ENCODE peak calls at places on chromosomes 2 and 18, in six cellular contexts. A is SK-N-SH, L is GM12878, P is HepG2, F is K562, X is H1. W is an unnamed sample.

GRCh38 chr2:9212010-9212638 is 5.5 kb downstream of the ASAP2 start:
- DNase-seq in A (no peak), L (no peak), P (no peak), F (no peak), X (peak), W (no peak)

GRCh38 chr2:42196403-42197267 is 27.5 kb downstream of the EML4 start:
- DNase-seq in A (peak), L (peak), P (peak), F (peak), X (no peak), W (peak)

GRCh38 chr18:76672627-76673026 is 149.7 kb upstream of the ZNF236 start:
- DNase-seq in A (no peak), L (no peak), P (no peak), F (no peak), X (no peak), W (no peak)

GRCh38 chr2:8137801-8138200 is 544.1 kb upstream of the ID2 start:
- DNase-seq in A (no peak), L (no peak), P (no peak), F (no peak), X (no peak), W (no peak)

GRCh38 chr18:70397259-70397925 is 108.5 kb downstream of the SOCS6 start:
- DNase-seq in A (no peak), L (no peak), P (no peak), F (no peak), X (no peak), W (no peak)

GRCh38 chr2:177165103-177165583 is 47.5 kb upstream of the HNRNPA3 start:
- DNase-seq in A (no peak), L (peak), P (no peak), F (no peak), X (no peak), W (peak)

GRCh38 chr2:241298554-241299165 is 16.8 kb downstream of the HDLBP start:
- DNase-seq in A (no peak), L (no peak), P (no peak), F (no peak), X (peak), W (no peak)

GRCh38 chr2:37774976-37775907 is 103.8 kb upstream of the CDC42EP3 start:
- DNase-seq in A (no peak), L (no peak), P (no peak), F (no peak), X (no peak), W (no peak)

GRCh38 chr2:236444187-236444586 is 125.4 kb upstream of the ACKR3 start:
- DNase-seq in A (no peak), L (no peak), P (no peak), F (no peak), X (no peak), W (no peak)

GRCh38 chr2:168853471-168853870 is 36.8 kb downstream of the SPC25 start:
- DNase-seq in A (no peak), L (no peak), P (no peak), F (no peak), X (no peak), W (no peak)

GRCh38 chr2:88865801-88866353 is 174.4 kb downstream of the RPIA start:
- DNase-seq in A (no peak), L (no peak), P (no peak), F (no peak), X (no peak), W (no peak)

GRCh38 chr2:100619951-100620350 is 57.2 kb downstream of the PDCL3 start:
- DNase-seq in A (no peak), L (no peak), P (no peak), F (no peak), X (no peak), W (no peak)
- TF ChIP-seq GABPA in A (no peak), L (no peak), P (no peak), F (no peak), X (no peak), W (no peak)

GRCh38 chr18:23664674-23665073 is 2.0 kb upstream of the ANKRD29 start:
- DNase-seq in A (no peak), L (no peak), P (no peak), F (no peak), X (no peak), W (no peak)

GRCh38 chr18:23667114-23667513 is 4.4 kb upstream of the ANKRD29 start:
- DNase-seq in A (no peak), L (no peak), P (no peak), F (no peak), X (no peak), W (no peak)

GRCh38 chr18:23662309-23663263 is at the start of gene ANKRD29:
- DNase-seq in A (peak), L (no peak), P (no peak), F (peak), X (peak), W (peak)

GRCh38 chr18:23658296-23658695 is 4.4 kb downstream of the ANKRD29 start:
- DNase-seq in A (no peak), L (no peak), P (no peak), F (no peak), X (no peak), W (no peak)

DNA sequence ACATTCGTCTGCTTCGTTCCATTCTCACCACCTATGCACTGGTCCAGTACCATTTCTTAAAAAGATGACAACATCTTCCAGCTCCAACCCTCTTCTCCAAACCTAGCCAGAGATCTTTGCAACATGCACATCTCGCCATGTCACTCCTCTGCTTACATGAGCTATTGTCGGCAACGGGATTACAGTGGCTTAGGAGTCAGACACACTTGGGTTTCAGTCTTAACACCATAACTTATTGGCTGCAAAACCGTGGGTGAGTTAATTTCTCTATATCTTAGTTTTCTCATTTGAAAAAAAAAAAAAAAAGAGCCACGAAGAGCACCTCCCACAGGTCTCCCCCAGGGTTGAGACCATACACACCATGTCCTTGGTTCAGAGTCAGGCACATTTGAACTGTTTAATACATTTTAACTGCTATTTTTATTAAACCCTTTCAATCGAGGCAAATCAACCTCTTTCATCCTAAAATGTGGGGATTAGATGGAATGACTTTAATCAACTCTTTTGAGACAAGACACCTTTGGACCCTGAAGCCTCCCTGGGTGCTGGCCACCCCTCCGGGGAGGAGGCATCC is 889 bp downstream of the ANKRD29 start:
- DNase-seq in A (no peak), L (no peak), P (no peak), F (no peak), X (no peak), W (no peak)
- TF ChIP-seq GABPA in A (no peak), L (no peak), P (no peak), F (no peak), X (no peak), W (no peak)

DNA sequence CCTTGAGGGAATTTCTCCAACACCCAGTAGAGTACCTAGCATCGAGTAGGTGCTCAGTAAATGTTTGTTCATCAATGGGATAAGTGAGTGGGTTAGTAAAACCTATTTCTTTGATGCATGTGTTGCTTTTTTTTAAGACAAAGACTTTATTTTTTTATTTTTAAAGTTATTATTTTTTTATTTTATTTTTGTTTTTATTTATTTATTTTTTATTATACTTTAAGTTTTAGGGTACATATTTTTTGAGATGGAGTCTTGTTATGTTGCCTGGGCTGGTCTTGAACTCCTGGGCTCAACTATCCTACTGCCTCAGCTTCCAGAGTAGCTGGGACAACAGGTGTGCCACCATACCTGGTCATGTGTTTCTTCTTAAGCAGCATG is 20.8 kb downstream of the PLEK start:
- DNase-seq in A (no peak), L (no peak), P (no peak), F (no peak), X (no peak), W (no peak)
- TF ChIP-seq GABPA in A (no peak), L (no peak), P (no peak), F (no peak), X (no peak), W (no peak)

DNA sequence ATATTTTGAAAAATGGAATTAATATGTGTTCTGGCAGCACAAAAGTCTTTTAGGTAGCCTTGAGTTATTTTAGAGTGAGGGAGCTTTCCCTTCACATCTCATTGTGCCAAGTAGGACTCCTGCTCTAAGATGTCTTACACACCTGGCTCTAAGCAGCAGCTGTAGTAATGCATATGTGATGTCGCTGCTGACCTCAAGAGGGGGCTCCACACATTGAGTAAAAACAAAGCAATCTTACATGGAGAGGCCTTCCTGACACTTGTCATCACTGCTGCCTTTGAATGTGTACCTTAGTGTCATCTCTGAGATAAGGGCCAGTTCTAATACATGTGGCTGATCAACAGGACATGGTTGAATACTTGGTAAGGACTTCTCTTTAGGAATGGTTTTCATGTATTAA is 75.8 kb downstream of the ACTR3 start:
- DNase-seq in A (no peak), L (no peak), P (peak), F (no peak), X (peak), W (peak)
- TF ChIP-seq GABPA in A (no peak), L (no peak), P (no peak), F (no peak), X (no peak), W (no peak)

DNA sequence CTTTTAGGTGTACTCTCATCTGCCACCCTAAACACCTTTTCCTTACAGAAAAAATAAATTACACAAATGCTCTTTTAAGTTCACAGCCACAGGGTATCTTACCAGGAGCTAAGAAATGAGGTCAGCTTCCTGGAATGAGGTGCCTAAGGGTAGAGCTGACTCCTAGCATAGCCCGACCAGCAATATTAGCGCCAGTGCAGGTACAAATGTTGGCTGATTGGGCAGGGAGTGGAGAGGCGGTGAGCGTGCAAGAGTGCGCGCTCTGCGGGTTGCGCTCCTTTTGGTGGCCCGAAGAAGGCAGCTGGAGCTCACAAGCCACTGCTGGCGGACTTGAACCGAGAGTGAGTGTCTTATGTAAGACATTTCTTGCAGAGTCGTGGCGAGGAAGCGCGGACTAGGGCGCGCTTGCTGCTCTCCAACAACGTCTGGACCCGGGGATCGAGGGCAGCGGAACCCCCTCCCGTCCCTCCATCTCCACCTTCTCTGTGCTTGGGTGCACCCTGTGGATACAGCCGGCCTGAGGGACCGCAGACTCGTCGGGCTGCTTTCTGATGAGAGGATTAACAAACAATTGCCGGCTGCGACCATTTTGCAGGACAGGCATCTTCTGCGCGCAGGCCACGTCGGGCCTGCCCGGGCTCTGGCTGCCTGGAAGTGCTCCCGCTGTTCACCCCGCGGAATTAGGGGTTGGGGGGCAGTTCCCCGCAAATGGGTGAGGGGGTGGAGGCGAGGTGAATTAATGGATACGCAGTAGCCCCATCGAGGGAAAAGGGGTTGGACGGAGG is 17.3 kb downstream of the BOLA3 start:
- DNase-seq in A (no peak), L (no peak), P (no peak), F (no peak), X (no peak), W (no peak)
- TF ChIP-seq GABPA in A (no peak), L (no peak), P (no peak), F (no peak), X (no peak), W (no peak)

GRCh38 chr2:215760126-215760525 is 253.2 kb downstream of the MREG start:
- DNase-seq in A (no peak), L (no peak), P (no peak), F (no peak), X (no peak), W (no peak)

GRCh38 chr2:215758691-215759090 is 254.7 kb downstream of the MREG start:
- DNase-seq in A (no peak), L (no peak), P (no peak), F (no peak), X (no peak), W (no peak)

GRCh38 chr2:215756351-215756731 is 257.0 kb downstream of the MREG start:
- DNase-seq in A (no peak), L (no peak), P (no peak), F (no peak), X (no peak), W (no peak)

GRCh38 chr2:215764441-215765048 is 248.8 kb downstream of the MREG start:
- DNase-seq in A (no peak), L (no peak), P (no peak), F (peak), X (no peak), W (no peak)

DNA sequence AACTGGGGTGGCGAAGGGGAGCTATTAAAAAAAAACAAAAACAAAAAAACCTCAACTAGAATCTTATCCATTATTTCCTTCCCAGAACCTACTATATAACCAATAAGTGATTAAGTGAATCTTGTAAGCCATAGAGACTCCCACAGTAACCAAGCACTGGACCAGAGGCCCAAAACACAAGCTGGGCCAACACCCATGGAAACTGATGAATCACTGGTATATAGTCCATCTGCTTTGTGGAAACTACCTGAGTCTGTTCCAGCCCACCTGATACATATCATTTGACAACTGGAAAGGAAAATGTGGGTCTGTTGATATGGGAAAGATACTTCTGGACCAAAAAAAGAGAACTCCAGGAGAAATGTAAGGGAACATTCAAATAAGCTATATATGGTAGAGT is 252.8 kb downstream of the MREG start:
- DNase-seq in A (no peak), L (no peak), P (no peak), F (no peak), X (no peak), W (no peak)
- TF ChIP-seq GABPA in A (no peak), L (no peak), P (no peak), F (no peak), X (no peak), W (no peak)

GRCh38 chr2:202105025-202105424 is 32.0 kb downstream of the KIAA2012 start:
- DNase-seq in A (no peak), L (no peak), P (no peak), F (no peak), X (no peak), W (no peak)

GRCh38 chr2:202108345-202108744 is 35.3 kb downstream of the KIAA2012 start:
- DNase-seq in A (no peak), L (no peak), P (no peak), F (no peak), X (no peak), W (no peak)

GRCh38 chr2:202112041-202112440 is 39.0 kb downstream of the KIAA2012 start:
- DNase-seq in A (no peak), L (no peak), P (no peak), F (peak), X (no peak), W (no peak)

GRCh38 chr2:202109737-202110184 is 36.7 kb downstream of the KIAA2012 start:
- DNase-seq in A (no peak), L (no peak), P (no peak), F (no peak), X (no peak), W (no peak)

DNA sequence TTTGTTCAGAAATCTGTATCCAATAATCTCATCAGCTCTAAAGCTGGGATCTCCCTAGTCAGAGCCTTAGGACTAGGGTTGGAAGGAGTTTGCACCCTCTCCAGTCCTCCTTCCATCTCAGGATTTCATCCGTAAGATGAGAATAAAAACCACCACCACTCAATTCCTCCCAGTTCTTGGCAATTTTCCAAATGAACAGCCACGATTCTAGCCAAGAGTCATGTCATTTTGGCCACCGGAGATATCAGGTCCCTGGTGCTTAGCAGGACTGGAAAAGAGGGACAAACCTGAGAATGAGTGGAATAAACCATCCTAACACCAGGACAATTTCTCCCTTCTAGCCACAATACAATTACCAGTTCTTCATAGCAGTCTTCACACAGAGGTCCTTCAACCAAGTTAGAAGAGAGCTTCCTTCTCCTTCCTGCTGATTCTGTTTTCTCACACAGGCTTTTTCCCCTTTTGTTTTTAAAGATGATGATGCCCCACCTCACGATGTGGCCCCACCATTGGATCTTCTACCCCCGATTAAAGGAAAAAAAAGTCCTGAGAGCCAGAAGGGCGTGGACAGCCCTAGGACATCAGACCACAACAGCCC is 36.2 kb downstream of the KIAA2012 start:
- DNase-seq in A (no peak), L (no peak), P (no peak), F (no peak), X (no peak), W (no peak)
- TF ChIP-seq GABPA in A (no peak), L (no peak), P (no peak), F (no peak), X (no peak), W (no peak)

GRCh38 chr2:46988733-46989481 is 73.3 kb upstream of the MCFD2 start:
- DNase-seq in A (peak), L (no peak), P (peak), F (no peak), X (no peak), W (no peak)
- TF ChIP-seq GABPA in A (no peak), L (no peak), P (no peak), F (no peak), X (no peak), W (no peak)

DNA sequence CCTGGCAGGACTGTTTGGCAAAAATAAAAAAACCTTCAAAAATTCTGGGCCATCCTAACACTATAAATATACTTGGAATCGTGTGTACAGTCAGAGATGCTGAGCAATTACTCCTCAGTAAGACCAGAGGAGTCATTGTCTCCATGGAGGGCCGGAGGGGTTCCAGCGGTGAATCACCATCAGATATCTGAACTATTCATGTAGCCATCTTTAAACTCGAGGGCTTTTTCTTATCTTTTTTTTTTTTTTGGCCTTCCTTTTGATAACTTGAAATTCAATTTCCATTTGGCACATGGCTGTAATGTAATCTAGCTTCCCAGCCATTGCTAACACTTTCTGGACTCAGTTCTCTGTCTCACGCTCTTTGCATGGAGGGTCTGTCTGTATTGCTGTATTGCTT is 7.4 kb upstream of the FHL2 start:
- DNase-seq in A (peak), L (no peak), P (no peak), F (no peak), X (no peak), W (no peak)
- TF ChIP-seq GABPA in A (no peak), L (no peak), P (no peak), F (no peak), X (no peak), W (no peak)

GRCh38 chr18:21761471-21762115 is 21.0 kb downstream of the MIB1 start:
- DNase-seq in A (no peak), L (no peak), P (no peak), F (no peak), X (no peak), W (no peak)

GRCh38 chr18:21763846-21764646 is 23.5 kb downstream of the MIB1 start:
- DNase-seq in A (no peak), L (no peak), P (no peak), F (no peak), X (no peak), W (no peak)

GRCh38 chr18:21760321-21760720 is 19.7 kb downstream of the MIB1 start:
- DNase-seq in A (no peak), L (no peak), P (no peak), F (no peak), X (no peak), W (no peak)

GRCh38 chr18:21757833-21758232 is 17.2 kb downstream of the MIB1 start:
- DNase-seq in A (no peak), L (no peak), P (no peak), F (no peak), X (no peak), W (no peak)

GRCh38 chr18:21762181-21762772 is 21.7 kb downstream of the MIB1 start:
- DNase-seq in A (no peak), L (no peak), P (no peak), F (no peak), X (no peak), W (no peak)
- TF ChIP-seq GABPA in A (no peak), L (no peak), P (no peak), F (no peak), X (no peak), W (no peak)